ENCODE peak calls at places on chromosomes 11 and 22, in six cellular contexts. G is activated CD8-positive, alpha-beta T cell treated with anti-CD3 and anti-CD28 coated beads for 36 hours; M is BE2C; T is cardiac fibroblast; J is tibial artery; P is endodermal cell. I is an unnamed sample.

GRCh38 chr11:15327786-15328231 is 213.1 kb downstream of the INSC start:
- DNase-seq in G (peak; percentile 34), M (peak; percentile 68), T (peak; percentile 48), J (no peak), P (peak; percentile 96), I (peak; percentile 25)

GRCh38 chr22:31618057-31618456 is 44.0 kb downstream of the PISD start:
- DNase-seq in G (no peak), M (peak; percentile 60), T (no peak), J (no peak), P (peak; percentile 48), I (no peak)

GRCh38 chr11:121520243-121521144 is 67.7 kb upstream of the SORL1-AS1 start:
- DNase-seq in G (no peak), M (no peak), T (peak; percentile 82), J (no peak), P (no peak), I (no peak)

GRCh38 chr11:16977136-16978020 is 36.8 kb downstream of the PLEKHA7 start:
- DNase-seq in G (no peak), M (no peak), T (no peak), J (no peak), P (no peak), I (no peak)

GRCh38 chr11:121464352-121464946 is 11.7 kb upstream of the SORL1-AS1 start:
- DNase-seq in G (peak; percentile 96), M (peak; percentile 92), T (peak; percentile 82), J (peak; percentile 80), P (peak; percentile 81), I (peak; percentile 63)

GRCh38 chr11:64762277-64762915 is 2.6 kb upstream of the PYGM start:
- DNase-seq in G (no peak), M (no peak), T (no peak), J (no peak), P (peak; percentile 88), I (no peak)

GRCh38 chr11:116114198-116114651 is 610.0 kb upstream of the CADM1 start:
- DNase-seq in G (no peak), M (no peak), T (no peak), J (no peak), P (peak; percentile 40), I (no peak)

GRCh38 chr11:110376711-110377324 is 52.9 kb upstream of the FDX1 start:
- DNase-seq in G (peak; percentile 38), M (peak; percentile 78), T (peak; percentile 95), J (no peak), P (peak; percentile 84), I (peak; percentile 51)

GRCh38 chr11:70307176-70307575 is 36.7 kb downstream of the PPFIA1 start:
- DNase-seq in G (no peak), M (no peak), T (peak; percentile 46), J (no peak), P (no peak), I (no peak)

GRCh38 chr11:120060512-120060911 is 77.4 kb downstream of the TRIM29 start:
- DNase-seq in G (no peak), M (no peak), T (no peak), J (no peak), P (no peak), I (no peak)

GRCh38 chr22:43337385-43337784 is 5.8 kb downstream of the SCUBE1 start:
- DNase-seq in G (no peak), M (no peak), T (peak; percentile 23), J (no peak), P (no peak), I (no peak)

GRCh38 chr11:68896171-68896959 is 7.3 kb downstream of the MRPL21 start:
- DNase-seq in G (no peak), M (no peak), T (no peak), J (no peak), P (no peak), I (no peak)

GRCh38 chr11:107857550-107858216 is 904 bp downstream of the SLC35F2 start:
- DNase-seq in G (no peak), M (peak; percentile 28), T (peak; percentile 6), J (no peak), P (no peak), I (no peak)

GRCh38 chr22:28548411-28548810 is 131.2 kb downstream of the TTC28 start:
- DNase-seq in G (no peak), M (no peak), T (no peak), J (no peak), P (no peak), I (no peak)

GRCh38 chr22:33575041-33575440 is 345.2 kb downstream of the LARGE1 start:
- DNase-seq in G (no peak), M (no peak), T (no peak), J (no peak), P (no peak), I (no peak)

GRCh38 chr11:31757245-31757835 is 53.8 kb downstream of the PAX6 start:
- DNase-seq in G (no peak), M (no peak), T (peak; percentile 30), J (no peak), P (no peak), I (no peak)

GRCh38 chr11:62958547-62959071 is 26.2 kb downstream of the SLC22A6 start:
- DNase-seq in G (no peak), M (no peak), T (peak; percentile 45), J (no peak), P (no peak), I (no peak)

GRCh38 chr11:18775492-18776292 is 15.9 kb downstream of the PTPN5 start:
- DNase-seq in G (peak; percentile 89), M (peak; percentile 60), T (peak; percentile 46), J (no peak), P (peak; percentile 96), I (peak; percentile 52)

GRCh38 chr11:94776351-94777321 is 8.5 kb downstream of the AMOTL1 start:
- DNase-seq in G (no peak), M (peak; percentile 42), T (peak; percentile 46), J (no peak), P (peak; percentile 85), I (no peak)

GRCh38 chr11:14500181-14500651 is 605 bp upstream of the COPB1 start:
- DNase-seq in G (peak; percentile 72), M (peak; percentile 13), T (peak; percentile 59), J (no peak), P (peak; percentile 60), I (peak; percentile 30)

GRCh38 chr11:82980292-82980691 is 78.8 kb downstream of the DDIAS start:
- DNase-seq in G (no peak), M (no peak), T (peak; percentile 63), J (no peak), P (no peak), I (no peak)

GRCh38 chr11:115363921-115364320 is 140.3 kb downstream of the CADM1 start:
- DNase-seq in G (no peak), M (no peak), T (no peak), J (no peak), P (no peak), I (no peak)

GRCh38 chr11:2209370-2209801 is 37.8 kb upstream of the TH start:
- DNase-seq in G (peak; percentile 0), M (no peak), T (no peak), J (peak; percentile 60), P (no peak), I (no peak)

DNA sequence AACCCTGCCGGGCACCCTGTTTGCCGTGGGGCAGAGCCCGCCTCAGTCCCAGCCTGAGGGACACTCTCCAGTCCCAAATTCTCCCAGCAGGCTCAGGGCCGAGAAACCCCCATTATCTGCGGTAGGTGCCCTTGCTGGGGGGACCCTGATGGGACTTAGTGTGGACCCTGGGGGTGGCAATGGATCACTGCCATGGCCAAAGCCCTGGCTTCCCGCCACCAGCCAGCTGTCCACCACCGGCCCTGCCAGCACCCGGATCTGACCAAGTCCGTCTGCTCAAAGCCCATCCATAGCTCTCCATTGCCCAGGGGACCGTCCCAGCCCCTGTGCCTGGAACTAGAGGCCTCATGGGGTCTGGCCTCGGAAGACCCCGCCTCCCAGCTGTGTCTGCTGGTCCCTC is 24.4 kb downstream of the WNT7B start:
- DNase-seq in G (no peak), M (no peak), T (no peak), J (no peak), P (no peak), I (no peak)
- TF ChIP-seq CTCF in G (no peak), M (no peak), T (no peak), J (no peak), P (no peak), I (no peak)

DNA sequence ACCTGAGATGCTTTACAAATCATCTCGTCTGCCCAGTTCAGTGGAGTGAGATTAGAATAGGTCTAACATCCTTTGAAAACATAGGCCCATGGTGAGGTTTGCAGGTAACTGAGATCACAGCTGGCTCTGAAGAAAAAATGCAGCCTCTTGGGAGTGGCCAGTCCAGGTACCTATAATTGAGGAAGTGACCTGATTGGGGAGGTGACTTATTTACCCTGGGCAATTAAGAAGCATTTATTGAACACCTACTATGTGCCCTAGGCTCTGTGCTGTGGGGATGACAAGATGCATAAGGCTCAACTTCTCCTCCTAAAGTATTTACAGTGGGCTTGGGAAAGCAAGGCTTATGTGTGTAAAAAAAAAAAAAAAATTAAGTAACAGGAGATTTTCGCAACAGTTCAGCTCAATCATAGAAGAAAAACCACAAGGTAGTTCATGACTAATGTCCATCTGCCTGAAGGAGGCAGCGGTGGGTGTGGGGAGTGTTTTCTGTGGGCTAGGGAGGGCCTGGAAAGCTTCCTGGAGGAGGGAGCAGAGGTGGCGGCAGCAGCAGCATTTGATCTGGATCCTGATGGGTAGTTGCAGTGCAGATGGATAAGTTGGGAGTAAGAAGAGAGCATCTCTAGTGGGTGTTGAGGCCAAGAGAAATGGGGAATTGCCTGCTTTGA is 16.1 kb downstream of the MICAL2 start:
- DNase-seq in G (no peak), M (no peak), T (peak; percentile 76), J (no peak), P (peak; percentile 62), I (no peak)
- TF ChIP-seq CTCF in G (no peak), M (no peak), T (no peak), J (no peak), P (peak; percentile 29), I (no peak)

DNA sequence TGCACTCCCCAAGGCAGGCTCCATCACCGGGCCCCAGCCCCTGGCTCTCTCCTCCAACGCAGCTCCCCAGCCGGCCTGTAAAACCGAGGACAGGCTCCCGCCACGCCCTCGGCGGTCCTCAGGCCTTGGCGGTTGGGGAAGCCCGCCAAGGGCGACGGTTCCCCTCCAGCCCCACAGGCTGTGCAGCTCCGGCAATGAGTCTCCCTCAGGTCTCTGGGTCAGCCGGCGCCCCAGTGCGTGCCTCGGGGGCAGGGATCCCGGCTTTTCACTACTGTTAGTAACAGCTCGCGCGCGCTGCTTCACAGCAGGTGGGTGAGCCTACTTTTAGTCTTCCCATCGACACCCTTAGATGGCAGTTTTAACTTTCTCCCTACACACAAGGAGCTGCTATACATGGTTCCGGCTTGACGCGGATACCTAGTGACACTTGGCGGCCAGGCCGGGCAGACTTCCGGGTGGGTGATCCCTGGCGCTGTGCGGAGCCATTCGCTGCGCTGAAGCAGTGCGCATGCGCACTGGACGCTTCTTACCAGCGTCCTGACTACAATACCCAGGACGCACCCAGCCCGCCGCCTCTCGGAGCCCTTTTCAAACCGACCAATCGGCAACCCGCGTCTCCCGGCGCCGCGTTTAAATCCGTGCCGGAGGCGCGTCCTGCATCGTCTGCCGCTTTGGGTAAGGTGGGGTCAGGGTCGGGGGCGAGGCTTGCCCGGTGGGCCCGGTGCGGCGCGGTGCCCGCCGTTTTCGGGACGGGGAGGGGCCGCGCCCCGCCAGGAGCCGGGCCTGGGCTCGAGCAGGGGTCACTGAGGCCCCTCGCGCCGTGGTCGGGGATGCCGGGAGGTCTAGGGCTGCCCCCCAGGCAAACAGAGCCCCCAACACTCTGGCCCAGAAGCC is at the start of gene GTSE1:
- DNase-seq in G (peak; percentile 99), M (peak; percentile 99), T (peak; percentile 98), J (peak; percentile 98), P (peak; percentile 99), I (peak; percentile 97)
- TF ChIP-seq CTCF in G (peak; percentile 11), M (peak; percentile 44), T (no peak), J (peak; percentile 5), P (peak; percentile 26), I (peak; percentile 54)

DNA sequence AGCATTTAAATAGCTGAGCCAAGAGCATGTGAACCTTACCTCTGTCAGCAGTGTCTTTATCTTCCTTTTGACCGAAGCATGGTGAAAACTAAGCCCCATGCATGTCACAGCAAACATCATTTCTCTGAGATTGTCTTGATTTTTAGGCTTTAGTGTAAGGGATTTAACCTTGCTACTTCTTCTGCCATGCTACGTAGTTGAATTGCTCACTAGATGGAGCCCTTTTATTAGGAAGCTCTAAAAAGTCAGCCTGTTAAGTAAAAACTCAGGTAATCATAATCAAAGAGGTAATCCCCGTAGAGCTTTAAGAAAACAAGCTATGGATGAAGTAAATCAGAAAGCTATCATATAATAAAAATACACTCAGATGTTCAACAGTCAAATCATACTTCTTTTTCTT is 149.5 kb downstream of the PGR start:
- DNase-seq in G (no peak), M (no peak), T (peak; percentile 60), J (no peak), P (no peak), I (no peak)
- TF ChIP-seq CTCF in G (no peak), M (peak; percentile 48), T (peak; percentile 37), J (peak; percentile 51), P (peak; percentile 73), I (peak; percentile 65)

I was measured in heart right ventricle.